ENCODE peak calls at places on chromosomes 11 and 22, in four cellular contexts. One of them, this sample, is unnamed.

GRCh38 chr11:118691926-118692830 is 12.7 kb upstream of the TREH start:
- DNase-seq in activated CD8-positive, alpha-beta T cell treated with anti-CD3 and anti-CD28 coated beads, Interleukin-2, amount 10 ng/mL, durations not matched to agents 7 days and 5 days: peak
- DNase-seq in ecto neural progenitor cell: no peak
- DNase-seq in NCI-H774: no peak
- DNase-seq in this sample: peak

GRCh38 chr11:72589802-72590761 is 84.1 kb downstream of the PDE2A start:
- DNase-seq in activated CD8-positive, alpha-beta T cell treated with anti-CD3 and anti-CD28 coated beads, Interleukin-2, amount 10 ng/mL, durations not matched to agents 7 days and 5 days: peak
- DNase-seq in ecto neural progenitor cell: peak
- DNase-seq in NCI-H774: no peak
- DNase-seq in this sample: no peak

GRCh38 chr11:74602637-74603591 is 10.5 kb downstream of the POLD3 start:
- DNase-seq in activated CD8-positive, alpha-beta T cell treated with anti-CD3 and anti-CD28 coated beads, Interleukin-2, amount 10 ng/mL, durations not matched to agents 7 days and 5 days: no peak
- DNase-seq in ecto neural progenitor cell: no peak
- DNase-seq in NCI-H774: no peak
- DNase-seq in this sample: no peak

GRCh38 chr22:42396621-42397331 is 35.4 kb downstream of the NFAM1 start:
- DNase-seq in activated CD8-positive, alpha-beta T cell treated with anti-CD3 and anti-CD28 coated beads, Interleukin-2, amount 10 ng/mL, durations not matched to agents 7 days and 5 days: no peak
- DNase-seq in ecto neural progenitor cell: no peak
- DNase-seq in NCI-H774: no peak
- DNase-seq in this sample: no peak

GRCh38 chr11:114296190-114296978 is at the start of gene NNMT:
- DNase-seq in activated CD8-positive, alpha-beta T cell treated with anti-CD3 and anti-CD28 coated beads, Interleukin-2, amount 10 ng/mL, durations not matched to agents 7 days and 5 days: no peak
- DNase-seq in ecto neural progenitor cell: no peak
- DNase-seq in NCI-H774: no peak
- DNase-seq in this sample: no peak

GRCh38 chr11:75398906-75399305 is 412 bp upstream of the RPS3 start:
- DNase-seq in activated CD8-positive, alpha-beta T cell treated with anti-CD3 and anti-CD28 coated beads, Interleukin-2, amount 10 ng/mL, durations not matched to agents 7 days and 5 days: no peak
- DNase-seq in ecto neural progenitor cell: no peak
- DNase-seq in NCI-H774: no peak
- DNase-seq in this sample: no peak

GRCh38 chr11:121553806-121554205 is 101.0 kb upstream of the SORL1-AS1 start:
- DNase-seq in activated CD8-positive, alpha-beta T cell treated with anti-CD3 and anti-CD28 coated beads, Interleukin-2, amount 10 ng/mL, durations not matched to agents 7 days and 5 days: no peak
- DNase-seq in ecto neural progenitor cell: no peak
- DNase-seq in NCI-H774: peak
- DNase-seq in this sample: no peak

GRCh38 chr22:45290410-45290936 is 5.7 kb downstream of the UPK3A start:
- DNase-seq in activated CD8-positive, alpha-beta T cell treated with anti-CD3 and anti-CD28 coated beads, Interleukin-2, amount 10 ng/mL, durations not matched to agents 7 days and 5 days: no peak
- DNase-seq in ecto neural progenitor cell: peak
- DNase-seq in NCI-H774: no peak
- DNase-seq in this sample: no peak

GRCh38 chr11:27395556-27396258 is 32.7 kb upstream of the CCDC34 start:
- DNase-seq in activated CD8-positive, alpha-beta T cell treated with anti-CD3 and anti-CD28 coated beads, Interleukin-2, amount 10 ng/mL, durations not matched to agents 7 days and 5 days: no peak
- DNase-seq in ecto neural progenitor cell: no peak
- DNase-seq in NCI-H774: peak
- DNase-seq in this sample: no peak

GRCh38 chr11:130272336-130272735 is 42.4 kb downstream of the ZBTB44 start:
- DNase-seq in activated CD8-positive, alpha-beta T cell treated with anti-CD3 and anti-CD28 coated beads, Interleukin-2, amount 10 ng/mL, durations not matched to agents 7 days and 5 days: no peak
- DNase-seq in ecto neural progenitor cell: no peak
- DNase-seq in NCI-H774: no peak
- DNase-seq in this sample: no peak

This sample was measured in DND-41.